ENCODE peak calls at places on chromosomes 13 and 19, in six cellular contexts. T is cardiac muscle cell; G is tibial nerve; A is CD4-positive, CD25-positive, alpha-beta regulatory T cell; I is psoas muscle; U is iPS DF 6.9. Q is an unnamed sample. For H3K4me1, the result is how much of the 10 kb centered on the place peaks cover.

GRCh38 chr19:31531326-31531725 is 182.1 kb upstream of the TSHZ3 start:
- DNase-seq in T (no peak), G (no peak), A (no peak), I (no peak), U (no peak), Q (peak)

GRCh38 chr19:4376245-4376990 is 23.9 kb downstream of the SH3GL1 start:
- DNase-seq in T (no peak), G (no peak), A (no peak), I (peak), U (no peak), Q (no peak)

GRCh38 chr19:49020931-49021895 is 2.9 kb downstream of the CGB3 start:
- DNase-seq in T (no peak), G (no peak), A (no peak), I (no peak), U (no peak), Q (no peak)

GRCh38 chr13:63605962-63606361 is 2190.3 kb upstream of the PCDH20 start:
- DNase-seq in T (no peak), G (no peak), A (no peak), I (no peak), U (no peak), Q (no peak)

GRCh38 chr13:103698000-103698399 is 631.8 kb upstream of the SLC10A2 start:
- DNase-seq in T (no peak), G (no peak), A (no peak), I (no peak), U (no peak), Q (no peak)

GRCh38 chr19:38718747-38719543 is 25.3 kb downstream of the CAPN12 start:
- DNase-seq in T (peak), G (no peak), A (no peak), I (peak), U (no peak), Q (peak)

GRCh38 chr13:110070511-110071120 is 236.3 kb downstream of the COL4A1 start:
- DNase-seq in T (peak), G (no peak), A (no peak), I (no peak), U (no peak), Q (no peak)

GRCh38 chr13:113088691-113089020 is 16.9 kb upstream of the F7 start:
- DNase-seq in T (no peak), G (no peak), A (no peak), I (no peak), U (no peak), Q (peak)

GRCh38 chr13:19961484-19961883 is 3.0 kb downstream of the ZMYM2 start:
- DNase-seq in T (no peak), G (no peak), A (no peak), I (no peak), U (no peak), Q (no peak)

GRCh38 chr13:110448230-110448629 is 113.3 kb downstream of the RAB20 start:
- DNase-seq in T (peak), G (no peak), A (no peak), I (no peak), U (no peak), Q (no peak)

DNA sequence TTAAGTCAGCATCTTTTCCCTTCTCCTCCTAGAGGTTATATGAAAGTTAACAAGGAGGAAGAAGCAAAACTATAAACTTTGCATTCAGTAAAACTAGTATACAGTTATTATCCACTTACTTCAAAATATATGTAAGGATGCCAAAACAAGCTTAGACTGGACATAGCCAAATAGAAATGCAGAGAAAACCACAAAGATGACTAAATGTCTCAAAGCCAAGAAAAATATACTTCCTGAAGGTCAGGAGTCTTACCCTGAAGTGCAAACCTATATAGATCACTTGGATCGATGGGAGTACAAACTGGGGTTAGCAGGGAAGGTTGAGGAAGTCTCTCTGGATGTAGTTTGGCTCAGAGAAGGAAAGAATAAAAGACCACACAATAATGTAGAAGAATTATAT is 112.2 kb upstream of the RXFP2 start:
- DNase-seq in T (peak), G (no peak), A (no peak), I (no peak), U (no peak), Q (no peak)
- H3K4me1 ChIP-seq in T (under half), G (under half), A (under half), I (under half), U (under half), Q (under half)

DNA sequence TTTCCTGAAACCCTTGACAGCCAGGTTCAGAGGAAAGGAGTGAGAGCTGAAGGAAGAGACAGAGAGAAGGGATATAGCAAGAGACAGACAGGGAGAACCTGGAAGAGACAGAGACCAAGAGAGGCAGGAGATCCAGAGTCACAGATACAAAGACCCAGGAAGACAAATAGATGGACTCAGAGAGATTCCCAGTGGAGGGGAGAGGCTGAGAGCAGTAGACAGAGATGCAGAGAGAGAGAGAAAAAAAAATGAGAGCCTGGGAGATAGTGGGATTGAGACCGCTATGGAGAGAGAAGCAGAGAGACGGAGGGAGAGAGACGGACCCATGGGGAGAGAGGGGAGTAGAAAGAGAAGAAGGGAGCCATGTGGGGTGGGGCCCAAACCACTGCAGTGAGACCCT is 763 bp downstream of the FXYD7 start:
- DNase-seq in T (no peak), G (no peak), A (no peak), I (no peak), U (no peak), Q (no peak)
- H3K4me3 ChIP-seq in T (no peak), G (no peak), A (no peak), I (no peak), U (peak), Q (no peak)

GRCh38 chr13:102466836-102467235 is 65.0 kb upstream of the FGF14 start:
- DNase-seq in T (no peak), G (no peak), A (no peak), I (no peak), U (no peak), Q (no peak)
- H3K27ac ChIP-seq in T (no peak), G (no peak), A (no peak), I (no peak), U (no peak), Q (no peak)

DNA sequence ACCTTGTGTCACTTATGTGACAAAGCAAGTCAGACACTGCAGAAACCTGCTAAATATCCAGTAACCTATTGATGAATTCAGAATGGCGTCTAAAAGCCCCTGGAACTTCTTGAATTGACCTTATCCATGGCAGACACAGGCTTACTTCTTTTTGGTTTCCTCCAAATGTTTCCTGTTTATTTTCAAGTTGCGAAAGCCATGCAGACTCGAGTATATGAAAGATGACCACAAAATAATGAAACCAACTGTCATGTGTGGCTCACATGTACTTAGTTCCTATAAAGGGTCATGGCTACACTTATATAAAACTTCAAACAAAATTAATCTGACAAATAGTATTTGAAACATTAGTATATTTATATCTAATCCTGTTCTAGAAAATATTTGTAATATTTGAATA is 113.1 kb upstream of the FNDC3A start:
- DNase-seq in T (no peak), G (no peak), A (no peak), I (no peak), U (no peak), Q (no peak)
- H3K4me1 ChIP-seq in T (under half), G (under half), A (under half), I (under half), U (under half), Q (under half)

GRCh38 chr13:48860369-48860768 is 115.3 kb upstream of the FNDC3A start:
- DNase-seq in T (no peak), G (no peak), A (no peak), I (no peak), U (no peak), Q (no peak)
- H3K4me3 ChIP-seq in T (no peak), G (no peak), A (no peak), I (no peak), U (no peak), Q (no peak)